ENCODE peak calls at places on chromosomes 2 and 18, in five cellular contexts. One of them, this sample, is unnamed.

GRCh38 chr18:69659142-69659651 is 258.5 kb downstream of the DOK6 start:
- DNase-seq in H9: no peak
- DNase-seq in astrocyte of the spinal cord: no peak
- DNase-seq in HL-60: no peak
- DNase-seq in amniotic stem cell: no peak
- DNase-seq in this sample: no peak

GRCh38 chr2:73933194-73933593 is 6.5 kb downstream of the DGUOK start:
- DNase-seq in H9: no peak
- DNase-seq in astrocyte of the spinal cord: no peak
- DNase-seq in HL-60: no peak
- DNase-seq in amniotic stem cell: no peak
- DNase-seq in this sample: no peak

GRCh38 chr2:2456721-2457120 is 125.6 kb upstream of the MYT1L start:
- DNase-seq in H9: no peak
- DNase-seq in astrocyte of the spinal cord: peak
- DNase-seq in HL-60: no peak
- DNase-seq in amniotic stem cell: no peak
- DNase-seq in this sample: no peak

GRCh38 chr2:99787011-99787410 is 297.2 kb upstream of the REV1 start:
- DNase-seq in H9: no peak
- DNase-seq in astrocyte of the spinal cord: no peak
- DNase-seq in HL-60: no peak
- DNase-seq in amniotic stem cell: no peak
- DNase-seq in this sample: no peak

GRCh38 chr2:46334389-46335345 is 37.5 kb downstream of the EPAS1 start:
- DNase-seq in H9: no peak
- DNase-seq in astrocyte of the spinal cord: peak
- DNase-seq in HL-60: no peak
- DNase-seq in amniotic stem cell: peak
- DNase-seq in this sample: no peak

GRCh38 chr2:167103757-167104133 is 215.5 kb downstream of the XIRP2 start:
- DNase-seq in H9: no peak
- DNase-seq in astrocyte of the spinal cord: no peak
- DNase-seq in HL-60: no peak
- DNase-seq in amniotic stem cell: no peak
- DNase-seq in this sample: no peak

GRCh38 chr2:206805922-206806607 is 40.7 kb downstream of the FASTKD2 start:
- DNase-seq in H9: no peak
- DNase-seq in astrocyte of the spinal cord: no peak
- DNase-seq in HL-60: no peak
- DNase-seq in amniotic stem cell: no peak
- DNase-seq in this sample: no peak

GRCh38 chr2:39140322-39140847 is 19.5 kb upstream of the SOS1 start:
- DNase-seq in H9: no peak
- DNase-seq in astrocyte of the spinal cord: no peak
- DNase-seq in HL-60: peak
- DNase-seq in amniotic stem cell: no peak
- DNase-seq in this sample: no peak

GRCh38 chr2:39435974-39436591 is 1.0 kb downstream of the MAP4K3 start:
- DNase-seq in H9: peak
- DNase-seq in astrocyte of the spinal cord: peak
- DNase-seq in HL-60: no peak
- DNase-seq in amniotic stem cell: no peak
- DNase-seq in this sample: no peak

GRCh38 chr18:7808054-7808453 is 240.9 kb downstream of the PTPRM start:
- DNase-seq in H9: no peak
- DNase-seq in astrocyte of the spinal cord: no peak
- DNase-seq in HL-60: no peak
- DNase-seq in amniotic stem cell: no peak
- DNase-seq in this sample: no peak

GRCh38 chr2:1600191-1601063 is 143.9 kb downstream of the PXDN start:
- DNase-seq in H9: no peak
- DNase-seq in astrocyte of the spinal cord: no peak
- DNase-seq in HL-60: no peak
- DNase-seq in amniotic stem cell: no peak
- DNase-seq in this sample: no peak

GRCh38 chr2:45968946-45969584 is 317.6 kb downstream of the PRKCE start:
- DNase-seq in H9: no peak
- DNase-seq in astrocyte of the spinal cord: peak
- DNase-seq in HL-60: no peak
- DNase-seq in amniotic stem cell: no peak
- DNase-seq in this sample: no peak

GRCh38 chr2:222882484-222882928 is 21.7 kb downstream of the ACSL3 start:
- DNase-seq in H9: no peak
- DNase-seq in astrocyte of the spinal cord: no peak
- DNase-seq in HL-60: no peak
- DNase-seq in amniotic stem cell: no peak
- DNase-seq in this sample: no peak

GRCh38 chr2:232484628-232485332 is 2.9 kb downstream of the ECEL1 start:
- DNase-seq in H9: peak
- DNase-seq in astrocyte of the spinal cord: no peak
- DNase-seq in HL-60: no peak
- DNase-seq in amniotic stem cell: no peak
- DNase-seq in this sample: no peak

GRCh38 chr2:61255580-61256437 is 93.8 kb downstream of the C2orf74 start:
- DNase-seq in H9: no peak
- DNase-seq in astrocyte of the spinal cord: peak
- DNase-seq in HL-60: no peak
- DNase-seq in amniotic stem cell: peak
- DNase-seq in this sample: no peak

GRCh38 chr2:238580486-238580885 is 153.8 kb downstream of the ASB1 start:
- DNase-seq in H9: peak
- DNase-seq in astrocyte of the spinal cord: no peak
- DNase-seq in HL-60: no peak
- DNase-seq in amniotic stem cell: no peak
- DNase-seq in this sample: no peak

GRCh38 chr2:67917332-67918054 is 145.3 kb downstream of the C1D start:
- DNase-seq in H9: no peak
- DNase-seq in astrocyte of the spinal cord: peak
- DNase-seq in HL-60: no peak
- DNase-seq in amniotic stem cell: peak
- DNase-seq in this sample: no peak

GRCh38 chr2:5720426-5720825 is 28.2 kb downstream of the SOX11 start:
- DNase-seq in H9: no peak
- DNase-seq in astrocyte of the spinal cord: peak
- DNase-seq in HL-60: no peak
- DNase-seq in amniotic stem cell: peak
- DNase-seq in this sample: no peak

GRCh38 chr2:1744151-1744445 is 217 bp downstream of the PXDN start:
- DNase-seq in H9: peak
- DNase-seq in astrocyte of the spinal cord: no peak
- DNase-seq in HL-60: no peak
- DNase-seq in amniotic stem cell: no peak
- DNase-seq in this sample: no peak

GRCh38 chr2:190679813-190680591 is 31.1 kb downstream of the NAB1 start:
- DNase-seq in H9: peak
- DNase-seq in astrocyte of the spinal cord: no peak
- DNase-seq in HL-60: peak
- DNase-seq in amniotic stem cell: no peak
- DNase-seq in this sample: peak

GRCh38 chr2:134479696-134480330 is 225.9 kb downstream of the MGAT5 start:
- DNase-seq in H9: no peak
- DNase-seq in astrocyte of the spinal cord: no peak
- DNase-seq in HL-60: no peak
- DNase-seq in amniotic stem cell: no peak
- DNase-seq in this sample: no peak

GRCh38 chr2:235746257-235746934 is 252.6 kb downstream of the AGAP1 start:
- DNase-seq in H9: peak
- DNase-seq in astrocyte of the spinal cord: peak
- DNase-seq in HL-60: peak
- DNase-seq in amniotic stem cell: peak
- DNase-seq in this sample: no peak

GRCh38 chr2:27606611-27607010 is 22.2 kb downstream of the CCDC121 start:
- DNase-seq in H9: no peak
- DNase-seq in astrocyte of the spinal cord: peak
- DNase-seq in HL-60: no peak
- DNase-seq in amniotic stem cell: peak
- DNase-seq in this sample: no peak

GRCh38 chr18:44458777-44459176 is 221.9 kb upstream of the SETBP1 start:
- DNase-seq in H9: no peak
- DNase-seq in astrocyte of the spinal cord: peak
- DNase-seq in HL-60: no peak
- DNase-seq in amniotic stem cell: no peak
- DNase-seq in this sample: no peak

GRCh38 chr2:11288431-11288830 is 56.0 kb downstream of the ROCK2 start:
- DNase-seq in H9: no peak
- DNase-seq in astrocyte of the spinal cord: no peak
- DNase-seq in HL-60: no peak
- DNase-seq in amniotic stem cell: no peak
- DNase-seq in this sample: no peak

GRCh38 chr2:111116016-111116746 is 4.5 kb upstream of the BCL2L11 start:
- DNase-seq in H9: no peak
- DNase-seq in astrocyte of the spinal cord: no peak
- DNase-seq in HL-60: no peak
- DNase-seq in amniotic stem cell: no peak
- DNase-seq in this sample: peak

GRCh38 chr2:86622878-86623548 is 652 bp downstream of the RNF103 start:
- DNase-seq in H9: no peak
- DNase-seq in astrocyte of the spinal cord: peak
- DNase-seq in HL-60: peak
- DNase-seq in amniotic stem cell: peak
- DNase-seq in this sample: peak

GRCh38 chr2:158993721-158994587 is 25.5 kb downstream of the TANC1 start:
- DNase-seq in H9: no peak
- DNase-seq in astrocyte of the spinal cord: no peak
- DNase-seq in HL-60: no peak
- DNase-seq in amniotic stem cell: no peak
- DNase-seq in this sample: no peak

GRCh38 chr2:152134488-152135280 is 35.8 kb upstream of the CACNB4 start:
- DNase-seq in H9: no peak
- DNase-seq in astrocyte of the spinal cord: peak
- DNase-seq in HL-60: no peak
- DNase-seq in amniotic stem cell: no peak
- DNase-seq in this sample: no peak

GRCh38 chr2:106575955-106576354 is 88.8 kb downstream of the CD8B2 start:
- DNase-seq in H9: peak
- DNase-seq in astrocyte of the spinal cord: peak
- DNase-seq in HL-60: no peak
- DNase-seq in amniotic stem cell: no peak
- DNase-seq in this sample: no peak

GRCh38 chr2:69645026-69645425 is 1.5 kb upstream of the AAK1 start:
- DNase-seq in H9: no peak
- DNase-seq in astrocyte of the spinal cord: no peak
- DNase-seq in HL-60: no peak
- DNase-seq in amniotic stem cell: no peak
- DNase-seq in this sample: peak

GRCh38 chr18:54612237-54612636 is 21.2 kb downstream of the DYNAP start:
- DNase-seq in H9: no peak
- DNase-seq in astrocyte of the spinal cord: peak
- DNase-seq in HL-60: no peak
- DNase-seq in amniotic stem cell: no peak
- DNase-seq in this sample: no peak

GRCh38 chr2:71669628-71670429 is 216.5 kb downstream of the DYSF start:
- DNase-seq in H9: peak
- DNase-seq in astrocyte of the spinal cord: no peak
- DNase-seq in HL-60: no peak
- DNase-seq in amniotic stem cell: no peak
- DNase-seq in this sample: no peak

GRCh38 chr2:208265371-208265806 is 666 bp upstream of the PIKFYVE start:
- DNase-seq in H9: no peak
- DNase-seq in astrocyte of the spinal cord: no peak
- DNase-seq in HL-60: peak
- DNase-seq in amniotic stem cell: no peak
- DNase-seq in this sample: peak